ENCODE peak calls at places on chromosomes 13 and 19, in ten cellular contexts. V, Z, S, Q, J, Y, U, O, C and E are unnamed samples.

GRCh38 chr19:35718345-35719041 is 690 bp downstream of the KMT2B start:
- DNase-seq in Z (no peak), S (no peak), J (peak), O (peak), C (peak), Y (peak), Q (peak), U (no peak), V (peak), E (no peak)

GRCh38 chr13:50122465-50122864 is 107.2 kb downstream of the KCNRG start:
- DNase-seq in S (no peak), O (no peak), Z (no peak), Q (no peak), V (no peak), J (no peak), C (no peak), Y (no peak), U (no peak), E (no peak)

GRCh38 chr13:70189981-70190380 is 81.7 kb upstream of the KLHL1 start:
- DNase-seq in Y (peak), C (no peak), J (no peak), U (no peak), Z (no peak), V (no peak), S (no peak), Q (no peak), O (no peak), E (no peak)

GRCh38 chr13:43328907-43329306 is 305.5 kb downstream of the DNAJC15 start:
- DNase-seq in Z (no peak), S (no peak), C (no peak), Q (no peak), O (no peak), U (no peak), Y (no peak), J (no peak), V (no peak), E (no peak)

GRCh38 chr19:54388803-54389144 is 24.0 kb upstream of the LAIR1 start:
- DNase-seq in J (no peak), V (no peak), O (no peak), Y (no peak), C (no peak), Z (no peak), Q (no peak), S (no peak), U (no peak), E (no peak)

GRCh38 chr13:95924389-95924994 is 128.7 kb downstream of the UGGT2 start:
- DNase-seq in O (no peak), C (peak), Q (no peak), Y (no peak), V (peak), U (no peak), J (no peak), S (no peak), Z (no peak), E (peak)

GRCh38 chr13:111530137-111530536 is 209.7 kb downstream of the TEX29 start:
- DNase-seq in S (no peak), U (no peak), Y (no peak), Q (no peak), V (no peak), C (no peak), O (no peak), Z (no peak), J (no peak), E (no peak)

GRCh38 chr13:41658057-41658642 is 200.8 kb downstream of the RGCC start:
- DNase-seq in J (no peak), O (no peak), Y (no peak), S (no peak), U (no peak), V (no peak), Q (no peak), C (peak), Z (no peak), E (peak)

GRCh38 chr19:2636897-2637683 is 65.4 kb downstream of the GNG7 start:
- DNase-seq in U (peak), C (peak), V (peak), Y (peak), J (peak), O (peak), Q (peak), Z (no peak), S (peak), E (no peak)

GRCh38 chr19:36638862-36639510 is 27.7 kb downstream of the ZNF461 start:
- DNase-seq in J (no peak), V (no peak), S (no peak), C (peak), Q (no peak), O (no peak), U (no peak), Z (no peak), Y (no peak), E (no peak)

GRCh38 chr19:1131718-1132552 is 28.1 kb downstream of the GPX4 start:
- DNase-seq in O (peak), S (peak), Y (peak), J (peak), V (peak), Q (peak), Z (no peak), C (peak), U (peak), E (no peak)

GRCh38 chr13:65606622-65607021 is 1623.5 kb downstream of the PCDH9 start:
- DNase-seq in V (no peak), Y (no peak), U (no peak), J (no peak), Z (peak), O (no peak), S (no peak), C (peak), Q (no peak), E (no peak)

GRCh38 chr13:44165172-44165894 is 208.3 kb upstream of the SERP2 start:
- DNase-seq in O (no peak), U (no peak), J (no peak), V (no peak), Y (peak), Z (no peak), S (no peak), Q (no peak), C (no peak), E (no peak)

GRCh38 chr19:36009220-36009619 is 607 bp upstream of the SYNE4 start:
- DNase-seq in Q (peak), O (peak), Y (peak), C (peak), J (peak), V (peak), U (peak), Z (no peak), S (peak), E (no peak)

GRCh38 chr13:29131881-29132668 is 311.9 kb downstream of the MTUS2 start:
- DNase-seq in S (no peak), Y (no peak), O (no peak), U (no peak), Q (no peak), V (no peak), C (no peak), Z (no peak), J (no peak), E (no peak)

GRCh38 chr13:42747399-42747873 is 33.9 kb upstream of the FAM216B start:
- DNase-seq in Q (no peak), V (peak), O (no peak), U (no peak), C (peak), J (no peak), S (no peak), Z (no peak), Y (no peak), E (peak)

GRCh38 chr13:49827336-49827735 is 34.9 kb upstream of the KPNA3 start:
- DNase-seq in C (no peak), J (no peak), O (no peak), U (no peak), V (no peak), Y (no peak), S (no peak), Q (no peak), Z (no peak), E (no peak)

GRCh38 chr13:19601749-19602725 is 31.4 kb upstream of the MPHOSPH8 start:
- DNase-seq in Z (no peak), U (no peak), Q (no peak), Y (peak), O (peak), J (peak), V (peak), C (peak), S (peak), E (no peak)

GRCh38 chr19:3359850-3360493 is 6.4 kb upstream of the NFIC start:
- DNase-seq in Y (no peak), V (no peak), U (no peak), Q (no peak), S (no peak), O (no peak), C (peak), J (no peak), Z (no peak), E (no peak)

GRCh38 chr13:110012102-110012739 is 225.8 kb upstream of the IRS2 start:
- DNase-seq in Y (no peak), Z (no peak), Q (no peak), V (peak), C (peak), S (no peak), O (no peak), J (no peak), U (no peak), E (peak)

GRCh38 chr13:82822935-82823334 is 1059.3 kb downstream of the SLITRK1 start:
- DNase-seq in Y (no peak), O (no peak), Z (no peak), S (no peak), C (no peak), V (no peak), J (no peak), U (no peak), Q (no peak), E (no peak)

GRCh38 chr19:37309834-37310575 is 60.9 kb upstream of the ZNF527 start:
- DNase-seq in Q (peak), Z (no peak), J (no peak), V (no peak), O (no peak), S (no peak), C (no peak), Y (peak), U (no peak), E (no peak)

GRCh38 chr13:45779901-45780300 is 71.7 kb downstream of the SIAH3 start:
- DNase-seq in C (no peak), S (no peak), O (no peak), Q (no peak), U (no peak), J (no peak), Z (no peak), Y (no peak), V (no peak), E (no peak)

GRCh38 chr19:32252333-32252669 is 93.1 kb upstream of the ZNF507 start:
- DNase-seq in C (no peak), Z (no peak), O (no peak), U (no peak), V (no peak), J (no peak), Y (no peak), S (no peak), Q (no peak), E (no peak)

GRCh38 chr13:113665582-113666323 is 1.3 kb upstream of the GRK1 start:
- DNase-seq in V (no peak), C (no peak), Y (no peak), J (no peak), U (no peak), S (no peak), Z (no peak), Q (no peak), O (peak), E (no peak)

GRCh38 chr19:42394751-42395150 is 4.7 kb upstream of the CNFN start:
- DNase-seq in Y (no peak), S (no peak), J (no peak), O (no peak), U (no peak), Z (no peak), V (no peak), C (no peak), Q (no peak), E (no peak)

GRCh38 chr13:98155475-98156111 is 12.7 kb downstream of the FARP1 start:
- DNase-seq in U (no peak), Z (no peak), S (no peak), O (no peak), Y (no peak), C (peak), J (no peak), V (peak), Q (no peak), E (no peak)

GRCh38 chr19:10095948-10096614 is 6.4 kb downstream of the ANGPTL6 start:
- DNase-seq in C (peak), Q (peak), J (peak), U (peak), Z (no peak), O (peak), V (peak), Y (peak), S (peak), E (no peak)

GRCh38 chr13:112254061-112254818 is 121.9 kb upstream of the SPACA7 start:
- DNase-seq in O (no peak), Z (no peak), C (no peak), V (no peak), Y (no peak), J (no peak), Q (no peak), U (no peak), S (no peak), E (no peak)

GRCh38 chr19:55697698-55698097 is 22.7 kb downstream of the EPN1 start:
- DNase-seq in V (no peak), J (no peak), C (no peak), S (no peak), Z (no peak), U (no peak), Q (no peak), O (peak), Y (no peak), E (no peak)

GRCh38 chr19:55257461-55258411 is 1.1 kb downstream of the PPP6R1 start:
- DNase-seq in Z (no peak), C (peak), S (peak), O (no peak), V (peak), J (no peak), Q (no peak), U (no peak), Y (peak), E (no peak)